ENCODE peak calls at places on chromosomes 16 and 17, in ten cellular contexts. L, C, I, Q, K, M, V, F, U and B are unnamed samples.

GRCh38 chr17:81073967-81074366 is 39.0 kb downstream of the BAIAP2 start:
- DNase-seq in C (no peak), M (no peak), U (no peak), K (no peak), F (no peak), L (no peak), Q (no peak), I (no peak), V (peak; percentile 8), B (no peak)

GRCh38 chr17:65230040-65230439 is 92.9 kb downstream of the RGS9 start:
- DNase-seq in F (no peak), Q (peak; percentile 29), L (no peak), K (no peak), C (no peak), M (no peak), U (no peak), V (no peak), I (no peak), B (no peak)

GRCh38 chr17:40801157-40801556 is 1.4 kb upstream of the KRT28 start:
- DNase-seq in I (no peak), L (no peak), Q (no peak), V (no peak), C (no peak), K (no peak), U (no peak), F (no peak), M (no peak), B (no peak)

GRCh38 chr17:14301761-14302401 is 1.0 kb downstream of the HS3ST3B1 start:
- DNase-seq in M (no peak), C (peak; percentile 39), V (no peak), Q (no peak), F (peak; percentile 55), K (no peak), U (peak; percentile 46), I (peak; percentile 26), L (peak; percentile 47), B (peak; percentile 64)

GRCh38 chr17:21452377-21453143 is 76.4 kb downstream of the KCNJ12 start:
- DNase-seq in U (peak; percentile 56), I (no peak), V (peak; percentile 57), Q (peak; percentile 42), F (no peak), M (no peak), L (peak; percentile 72), C (no peak), K (no peak), B (peak; percentile 87)

GRCh38 chr16:50547340-50547865 is 793 bp upstream of the NKD1 start:
- DNase-seq in U (no peak), M (peak; percentile 45), F (peak; percentile 95), K (peak; percentile 67), V (peak; percentile 2), C (peak; percentile 28), L (no peak), Q (peak; percentile 67), I (peak; percentile 84), B (peak; percentile 46)

GRCh38 chr17:81139428-81139827 is 25.9 kb upstream of the PVALEF start:
- DNase-seq in F (no peak), K (no peak), U (no peak), I (no peak), V (no peak), C (no peak), M (no peak), Q (no peak), L (no peak), B (no peak)

GRCh38 chr16:20327444-20328041 is at the start of gene GP2:
- DNase-seq in M (no peak), U (no peak), I (no peak), K (no peak), C (no peak), V (no peak), Q (peak; percentile 26), F (no peak), L (no peak), B (no peak)

GRCh38 chr17:2418572-2418971 is 17.7 kb upstream of the MNT start:
- DNase-seq in U (no peak), V (no peak), L (no peak), F (no peak), C (no peak), M (no peak), K (no peak), Q (no peak), I (no peak), B (no peak)

GRCh38 chr16:1762879-1763520 is 8.3 kb downstream of the NME3 start:
- DNase-seq in K (no peak), U (no peak), Q (no peak), L (no peak), I (no peak), F (no peak), C (no peak), M (no peak), V (no peak), B (no peak)

GRCh38 chr17:52124561-52124960 is 34.0 kb downstream of the CA10 start:
- DNase-seq in F (no peak), C (no peak), M (no peak), L (no peak), V (no peak), U (no peak), Q (no peak), K (no peak), I (no peak), B (no peak)

GRCh38 chr16:82364690-82365089 is 194.7 kb upstream of the MPHOSPH6 start:
- DNase-seq in C (no peak), U (no peak), I (no peak), L (no peak), V (no peak), F (no peak), Q (no peak), M (no peak), K (no peak), B (no peak)